ENCODE peak calls at places on chromosomes 7 and 10, in six cellular contexts. R is left ventricle myocardium inferior, P is OCI-LY7, U is lower lobe of right lung, F is right lobe of liver, G is uterus. N is an unnamed sample. For H3K4me1 and H3K36me3, the result is how much of the 10 kb centered on the place peaks cover.

GRCh38 chr7:116591202-116592040 is 66.6 kb downstream of the CAV1 start:
- DNase-seq in R (no peak), P (peak), U (no peak), F (no peak), G (no peak), N (no peak)

GRCh38 chr7:101328159-101328558 is 6.5 kb upstream of the IFT22 start:
- DNase-seq in R (no peak), P (no peak), U (no peak), F (no peak), G (no peak), N (no peak)

GRCh38 chr10:133241501-133242205 is 4.0 kb downstream of the VENTX start:
- DNase-seq in R (no peak), P (no peak), U (no peak), F (no peak), G (no peak), N (peak)

GRCh38 chr7:90771281-90771680 is 175.2 kb downstream of the CDK14 start:
- DNase-seq in R (no peak), P (no peak), U (no peak), F (no peak), G (no peak), N (no peak)

GRCh38 chr7:15685358-15686181 is 913 bp downstream of the MEOX2 start:
- DNase-seq in R (peak), P (no peak), U (peak), F (peak), G (peak), N (peak)

GRCh38 chr10:119542357-119542989 is at the start of gene RGS10:
- DNase-seq in R (peak), P (peak), U (peak), F (peak), G (peak), N (peak)

GRCh38 chr7:13742719-13743640 is 246.5 kb downstream of the ETV1 start:
- DNase-seq in R (no peak), P (peak), U (peak), F (no peak), G (no peak), N (peak)

GRCh38 chr7:154304740-154305679 is 252.8 kb downstream of the DPP6 start:
- DNase-seq in R (no peak), P (no peak), U (no peak), F (no peak), G (no peak), N (no peak)

GRCh38 chr10:47058961-47059391 is 147.7 kb downstream of the PTPN20 start:
- DNase-seq in R (no peak), P (no peak), U (no peak), F (no peak), G (no peak), N (no peak)

GRCh38 chr7:73841689-73842247 is 548 bp downstream of the METTL27 start:
- DNase-seq in R (no peak), P (no peak), U (no peak), F (no peak), G (no peak), N (peak)

GRCh38 chr7:129188892-129189660 is 643 bp downstream of the SMO start:
- DNase-seq in R (no peak), P (no peak), U (no peak), F (peak), G (no peak), N (no peak)

GRCh38 chr7:117731455-117731854 is 141.8 kb downstream of the CTTNBP2 start:
- DNase-seq in R (no peak), P (no peak), U (no peak), F (no peak), G (no peak), N (no peak)

GRCh38 chr10:49605939-49606509 is 4.1 kb upstream of the SLC18A3 start:
- DNase-seq in R (no peak), P (no peak), U (no peak), F (no peak), G (no peak), N (no peak)

GRCh38 chr7:150631866-150632864 is at the start of gene GIMAP6:
- DNase-seq in R (no peak), P (no peak), U (no peak), F (no peak), G (no peak), N (no peak)

GRCh38 chr10:29841724-29842649 is 207.2 kb upstream of the SVIL start:
- DNase-seq in R (peak), P (no peak), U (peak), F (peak), G (peak), N (peak)

GRCh38 chr10:130196511-130197487 is 60.6 kb downstream of the GLRX3 start:
- DNase-seq in R (no peak), P (no peak), U (no peak), F (no peak), G (no peak), N (no peak)

GRCh38 chr10:80511984-80512634 is 25.6 kb upstream of the SH2D4B start:
- DNase-seq in R (no peak), P (no peak), U (no peak), F (no peak), G (no peak), N (no peak)

GRCh38 chr7:27476493-27476892 is 186.2 kb downstream of the HIBADH start:
- DNase-seq in R (no peak), P (no peak), U (no peak), F (no peak), G (no peak), N (no peak)

GRCh38 chr10:102381983-102382382 is 13.5 kb upstream of the NFKB2 start:
- DNase-seq in R (no peak), P (no peak), U (no peak), F (no peak), G (no peak), N (peak)

GRCh38 chr7:142384508-142384922 is 126.7 kb upstream of the PRSS58 start:
- DNase-seq in R (no peak), P (no peak), U (peak), F (no peak), G (no peak), N (no peak)

GRCh38 chr7:98651760-98652159 is 34.7 kb downstream of the NPTX2 start:
- DNase-seq in R (no peak), P (no peak), U (no peak), F (no peak), G (no peak), N (no peak)

GRCh38 chr7:138126928-138127327 is 50.7 kb downstream of the AKR1D1 start:
- DNase-seq in R (no peak), P (no peak), U (no peak), F (no peak), G (no peak), N (no peak)

GRCh38 chr7:116180302-116180701 is 30.0 kb upstream of the TES start:
- DNase-seq in R (no peak), P (peak), U (no peak), F (no peak), G (peak), N (no peak)

GRCh38 chr7:90579181-90579688 is 16.9 kb upstream of the CDK14 start:
- DNase-seq in R (no peak), P (no peak), U (no peak), F (no peak), G (no peak), N (no peak)

GRCh38 chr7:74101061-74101681 is 17.6 kb downstream of the LIMK1 start:
- DNase-seq in R (peak), P (peak), U (no peak), F (no peak), G (no peak), N (no peak)

GRCh38 chr7:22378199-22378961 is 21.4 kb upstream of the RAPGEF5 start:
- DNase-seq in R (no peak), P (no peak), U (no peak), F (no peak), G (no peak), N (no peak)

GRCh38 chr10:124279298-124279697 is 139.4 kb downstream of the OAT start:
- DNase-seq in R (no peak), P (peak), U (no peak), F (no peak), G (no peak), N (no peak)

GRCh38 chr10:116316533-116316932 is 7.7 kb upstream of the CCDC172 start:
- DNase-seq in R (no peak), P (no peak), U (no peak), F (no peak), G (no peak), N (no peak)

GRCh38 chr10:77560471-77560870 is 77.1 kb downstream of the KCNMA1 start:
- DNase-seq in R (no peak), P (no peak), U (peak), F (no peak), G (no peak), N (no peak)

GRCh38 chr10:114523876-114524275 is 119.6 kb upstream of the AFAP1L2 start:
- DNase-seq in R (no peak), P (peak), U (no peak), F (no peak), G (no peak), N (no peak)

GRCh38 chr10:34474060-34474376 is 341.1 kb downstream of the PARD3 start:
- DNase-seq in R (no peak), P (no peak), U (no peak), F (no peak), G (no peak), N (no peak)

GRCh38 chr7:2173184-2173827 is 59.4 kb downstream of the MAD1L1 start:
- DNase-seq in R (no peak), P (no peak), U (no peak), F (no peak), G (no peak), N (no peak)

GRCh38 chr10:71348850-71349249 is 29.8 kb downstream of the SLC29A3 start:
- DNase-seq in R (no peak), P (no peak), U (no peak), F (no peak), G (no peak), N (no peak)

GRCh38 chr10:90890347-90890746 is 18.6 kb downstream of the RPP30 start:
- DNase-seq in R (no peak), P (no peak), U (no peak), F (no peak), G (no peak), N (no peak)

GRCh38 chr7:149871576-149871975 is 2.2 kb upstream of the ATP6V0E2 start:
- DNase-seq in R (no peak), P (no peak), U (no peak), F (no peak), G (no peak), N (no peak)

GRCh38 chr7:143384148-143384547 is 3.0 kb downstream of the ZYX start:
- DNase-seq in R (no peak), P (no peak), U (no peak), F (no peak), G (peak), N (no peak)

GRCh38 chr10:118792501-118792900 is 37.7 kb upstream of the CACUL1 start:
- DNase-seq in R (no peak), P (no peak), U (peak), F (no peak), G (no peak), N (no peak)

GRCh38 chr7:41116817-41117216 is 586.1 kb downstream of the INHBA start:
- DNase-seq in R (no peak), P (no peak), U (no peak), F (no peak), G (no peak), N (no peak)

GRCh38 chr7:45160374-45160773 is 2.8 kb downstream of the RAMP3 start:
- DNase-seq in R (no peak), P (no peak), U (no peak), F (no peak), G (peak), N (no peak)
- H3K27ac ChIP-seq in R (peak), P (no peak), U (peak), F (no peak), G (no peak), N (no peak)

DNA sequence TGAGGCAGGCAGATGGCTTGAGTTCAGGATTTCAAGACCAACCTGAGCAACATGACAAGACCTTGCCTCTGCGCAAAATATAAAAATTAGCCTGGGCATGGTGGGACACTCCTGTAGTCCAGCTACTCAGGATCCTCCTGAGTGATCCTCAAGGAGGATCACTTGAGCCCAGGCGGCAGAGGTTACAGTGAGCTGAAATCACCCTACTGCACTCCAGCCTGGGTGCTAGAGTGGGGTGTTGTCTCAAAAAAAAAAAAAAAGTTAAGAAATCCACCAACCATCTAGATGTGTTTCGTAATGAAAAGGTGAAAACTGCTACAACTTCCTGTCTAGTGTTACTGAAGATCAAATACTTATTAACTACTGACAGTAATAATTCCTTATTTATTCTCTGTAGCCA is 8.1 kb downstream of the GLCCI1 start:
- DNase-seq in R (no peak), P (no peak), U (no peak), F (no peak), G (no peak), N (no peak)
- H3K4me1 ChIP-seq in R (under half), P (under half), U (under half), F (under half), G (under half), N (under half)

GRCh38 chr10:131949041-131949862 is 32.5 kb downstream of the BNIP3 start:
- DNase-seq in R (no peak), P (no peak), U (no peak), F (no peak), G (no peak), N (peak)

GRCh38 chr10:131946321-131946751 is 35.4 kb downstream of the BNIP3 start:
- DNase-seq in R (no peak), P (no peak), U (no peak), F (no peak), G (no peak), N (peak)

GRCh38 chr10:131947631-131948347 is 33.9 kb downstream of the BNIP3 start:
- DNase-seq in R (no peak), P (no peak), U (no peak), F (no peak), G (no peak), N (no peak)

GRCh38 chr10:131948501-131948900 is 33.2 kb downstream of the BNIP3 start:
- DNase-seq in R (no peak), P (no peak), U (no peak), F (no peak), G (no peak), N (no peak)

DNA sequence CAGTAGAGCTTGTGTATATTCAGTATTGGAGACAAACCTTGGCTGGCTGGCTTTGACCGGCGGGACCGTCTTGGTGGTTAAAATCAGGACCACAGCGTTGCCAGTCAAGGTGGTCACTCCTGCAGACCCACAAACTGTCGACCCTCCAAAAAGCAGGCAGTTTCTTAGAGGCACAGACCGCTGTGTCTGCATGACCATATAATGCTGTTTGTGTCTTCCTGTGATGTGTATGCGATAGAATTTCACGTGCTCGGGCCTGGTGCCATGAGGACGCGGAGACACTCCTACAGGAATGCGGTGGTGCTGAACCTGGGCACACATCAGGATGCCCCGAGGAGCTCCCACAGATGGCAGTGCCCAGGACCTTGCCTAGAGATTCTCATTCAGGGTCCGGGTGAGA is 34.8 kb downstream of the BNIP3 start:
- DNase-seq in R (no peak), P (no peak), U (no peak), F (no peak), G (no peak), N (no peak)
- H3K36me3 ChIP-seq in R (half or more), P (half or more), U (half or more), F (under half), G (under half), N (half or more)

DNA sequence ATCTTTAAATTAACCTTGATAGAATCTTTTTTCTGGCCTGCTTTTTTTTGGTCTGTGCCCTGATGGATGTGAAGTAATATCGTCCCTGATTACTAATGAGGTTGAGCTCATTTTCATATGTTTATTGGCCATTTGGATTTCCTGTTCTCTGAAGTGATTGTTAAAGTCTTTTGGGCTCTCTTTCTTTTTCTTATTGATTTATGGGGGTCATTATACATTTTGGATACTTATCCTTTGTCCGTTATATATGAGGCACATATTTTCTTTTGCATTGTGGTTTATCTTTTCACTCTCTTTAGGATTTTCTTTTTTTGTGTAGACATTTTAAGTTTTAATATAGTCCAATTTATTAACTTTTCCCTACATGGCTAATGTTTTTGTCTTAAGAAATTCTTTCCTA is 12.6 kb downstream of the SLK start:
- DNase-seq in R (no peak), P (no peak), U (no peak), F (no peak), G (no peak), N (no peak)
- H3K27ac ChIP-seq in R (no peak), P (no peak), U (no peak), F (no peak), G (no peak), N (no peak)